ENCODE peak calls at places on chromosomes 3 and 15, in five cellular contexts. One of them, this sample, is unnamed. For H3K36me3, the result is how much of the 10 kb centered on the place peaks cover.

GRCh38 chr3:135103913-135104312 is 308.9 kb downstream of the EPHB1 start:
- DNase-seq in K562: no peak
- DNase-seq in HCT116: no peak
- DNase-seq in HepG2: no peak
- DNase-seq in SK-N-SH: peak
- DNase-seq in this sample: no peak

GRCh38 chr3:9347887-9348286 is 15.0 kb upstream of the THUMPD3 start:
- DNase-seq in K562: no peak
- DNase-seq in HCT116: no peak
- DNase-seq in HepG2: no peak
- DNase-seq in SK-N-SH: no peak
- DNase-seq in this sample: no peak

GRCh38 chr3:110815008-110815583 is 256.5 kb upstream of the NECTIN3 start:
- DNase-seq in K562: no peak
- DNase-seq in HCT116: peak
- DNase-seq in HepG2: no peak
- DNase-seq in SK-N-SH: peak
- DNase-seq in this sample: no peak

GRCh38 chr3:129005526-129006303 is 4.6 kb downstream of the EFCC1 start:
- DNase-seq in K562: no peak
- DNase-seq in HCT116: no peak
- DNase-seq in HepG2: peak
- DNase-seq in SK-N-SH: no peak
- DNase-seq in this sample: no peak

GRCh38 chr3:61646851-61647525 is 85.6 kb downstream of the PTPRG start:
- DNase-seq in K562: no peak
- DNase-seq in HCT116: no peak
- DNase-seq in HepG2: no peak
- DNase-seq in SK-N-SH: no peak
- DNase-seq in this sample: no peak

GRCh38 chr3:148839805-148840204 is 12.2 kb downstream of the CPB1 start:
- DNase-seq in K562: no peak
- DNase-seq in HCT116: no peak
- DNase-seq in HepG2: no peak
- DNase-seq in SK-N-SH: no peak
- DNase-seq in this sample: no peak

GRCh38 chr3:71693641-71694040 is 31.6 kb downstream of the EIF4E3 start:
- DNase-seq in K562: no peak
- DNase-seq in HCT116: no peak
- DNase-seq in HepG2: no peak
- DNase-seq in SK-N-SH: no peak
- DNase-seq in this sample: no peak

GRCh38 chr3:9947025-9947995 is 4.9 kb downstream of the PRRT3 start:
- DNase-seq in K562: no peak
- DNase-seq in HCT116: peak
- DNase-seq in HepG2: peak
- DNase-seq in SK-N-SH: peak
- DNase-seq in this sample: no peak

GRCh38 chr3:39191103-39191502 is 1.3 kb downstream of the XIRP1 start:
- DNase-seq in K562: no peak
- DNase-seq in HCT116: no peak
- DNase-seq in HepG2: no peak
- DNase-seq in SK-N-SH: no peak
- DNase-seq in this sample: no peak

GRCh38 chr3:194536883-194537637 is 50.3 kb upstream of the ATP13A3 start:
- DNase-seq in K562: no peak
- DNase-seq in HCT116: no peak
- DNase-seq in HepG2: peak
- DNase-seq in SK-N-SH: peak
- DNase-seq in this sample: no peak

GRCh38 chr3:115388166-115388565 is 235.1 kb upstream of the GAP43 start:
- DNase-seq in K562: no peak
- DNase-seq in HCT116: no peak
- DNase-seq in HepG2: no peak
- DNase-seq in SK-N-SH: no peak
- DNase-seq in this sample: no peak

GRCh38 chr3:134677196-134677986 is 26.6 kb upstream of the KY start:
- DNase-seq in K562: peak
- DNase-seq in HCT116: peak
- DNase-seq in HepG2: peak
- DNase-seq in SK-N-SH: peak
- DNase-seq in this sample: peak

GRCh38 chr15:91369823-91370222 is 269.8 kb downstream of the SV2B start:
- DNase-seq in K562: no peak
- DNase-seq in HCT116: no peak
- DNase-seq in HepG2: no peak
- DNase-seq in SK-N-SH: no peak
- DNase-seq in this sample: no peak

GRCh38 chr3:13480340-13481318 is 523 bp downstream of the HDAC11 start:
- DNase-seq in K562: no peak
- DNase-seq in HCT116: no peak
- DNase-seq in HepG2: no peak
- DNase-seq in SK-N-SH: no peak
- DNase-seq in this sample: no peak

GRCh38 chr3:46396129-46396528 is 10.7 kb downstream of the CCR5AS start:
- DNase-seq in K562: no peak
- DNase-seq in HCT116: no peak
- DNase-seq in HepG2: no peak
- DNase-seq in SK-N-SH: no peak
- DNase-seq in this sample: no peak

DNA sequence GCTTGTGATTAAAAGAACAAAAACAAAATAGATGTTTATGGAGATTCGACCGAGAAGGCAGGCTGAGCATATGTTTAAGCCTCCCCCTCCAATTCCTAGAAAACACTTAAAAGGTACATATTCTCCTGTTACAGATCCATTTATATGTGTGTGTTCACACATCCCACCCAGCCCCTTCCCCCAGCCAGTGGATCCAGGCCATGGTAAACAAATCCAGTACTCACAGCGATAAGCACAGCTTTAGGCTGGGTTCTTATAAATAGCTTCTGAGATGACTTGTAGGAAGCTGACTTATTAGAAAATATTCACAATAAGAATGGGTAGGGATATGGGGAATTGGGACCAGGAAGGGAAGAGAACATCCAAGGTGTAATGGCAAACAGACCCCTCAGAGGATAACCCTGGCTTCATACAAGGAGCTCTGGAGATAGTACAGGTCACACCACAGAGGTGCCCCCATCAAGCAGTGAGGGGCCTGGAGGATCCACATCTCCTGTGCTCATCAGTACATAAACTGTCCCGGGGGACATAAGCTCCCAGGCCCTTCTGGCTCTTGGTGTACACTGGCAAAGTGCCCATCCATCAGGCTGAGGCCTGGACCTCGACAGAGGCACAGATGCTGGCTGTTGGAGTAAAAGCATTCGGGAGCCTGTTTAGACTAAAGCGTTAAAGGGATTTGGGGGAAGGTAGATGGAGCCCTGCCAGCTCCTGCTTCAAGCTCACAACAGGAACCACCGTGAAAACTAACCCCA is 70.0 kb upstream of the UBE2E1 start:
- DNase-seq in K562: no peak
- DNase-seq in HCT116: no peak
- DNase-seq in HepG2: no peak
- DNase-seq in SK-N-SH: peak
- DNase-seq in this sample: no peak
- TF ChIP-seq YY1 in K562: no peak
- TF ChIP-seq YY1 in HCT116: no peak
- TF ChIP-seq YY1 in HepG2: no peak
- TF ChIP-seq YY1 in SK-N-SH: no peak
- TF ChIP-seq YY1 in this sample: no peak

GRCh38 chr3:11563159-11563558 is 80.6 kb downstream of the VGLL4 start:
- DNase-seq in K562: no peak
- DNase-seq in HCT116: no peak
- DNase-seq in HepG2: no peak
- DNase-seq in SK-N-SH: no peak
- DNase-seq in this sample: no peak

GRCh38 chr3:11565072-11565471 is 78.6 kb downstream of the VGLL4 start:
- DNase-seq in K562: no peak
- DNase-seq in HCT116: no peak
- DNase-seq in HepG2: no peak
- DNase-seq in SK-N-SH: no peak
- DNase-seq in this sample: no peak

GRCh38 chr3:11564577-11565001 is 79.1 kb downstream of the VGLL4 start:
- DNase-seq in K562: no peak
- DNase-seq in HCT116: no peak
- DNase-seq in HepG2: no peak
- DNase-seq in SK-N-SH: no peak
- DNase-seq in this sample: no peak

GRCh38 chr3:11562277-11562881 is 81.3 kb downstream of the VGLL4 start:
- DNase-seq in K562: no peak
- DNase-seq in HCT116: no peak
- DNase-seq in HepG2: no peak
- DNase-seq in SK-N-SH: no peak
- DNase-seq in this sample: no peak

DNA sequence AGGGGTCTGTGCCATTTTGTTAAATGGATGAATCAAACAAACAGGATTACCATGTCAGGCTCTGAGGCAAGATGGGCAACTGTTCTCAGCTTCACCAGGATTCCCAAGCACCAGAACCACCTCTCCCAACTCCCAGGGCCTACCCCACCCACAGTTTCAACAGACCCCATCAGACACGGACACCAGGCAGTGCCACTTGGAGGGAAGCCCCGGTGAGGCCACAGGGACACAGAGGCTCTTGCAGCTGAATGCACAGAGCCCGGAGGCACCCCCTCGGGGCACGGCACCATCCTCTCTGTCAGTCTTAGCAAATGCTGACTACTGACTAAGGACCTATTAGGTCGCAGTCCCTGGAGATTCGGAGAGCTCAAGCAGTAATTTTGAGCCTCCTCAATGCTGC is 80.0 kb downstream of the VGLL4 start:
- DNase-seq in K562: no peak
- DNase-seq in HCT116: no peak
- DNase-seq in HepG2: no peak
- DNase-seq in SK-N-SH: no peak
- DNase-seq in this sample: no peak
- H3K36me3 ChIP-seq in K562: under half
- H3K36me3 ChIP-seq in HCT116: under half
- H3K36me3 ChIP-seq in HepG2: under half
- H3K36me3 ChIP-seq in SK-N-SH: under half
- H3K36me3 ChIP-seq in this sample: half or more

GRCh38 chr3:140053011-140053702 is 118.2 kb downstream of the CLSTN2 start:
- DNase-seq in K562: no peak
- DNase-seq in HCT116: no peak
- DNase-seq in HepG2: no peak
- DNase-seq in SK-N-SH: peak
- DNase-seq in this sample: no peak

GRCh38 chr3:140050977-140051957 is 116.3 kb downstream of the CLSTN2 start:
- DNase-seq in K562: peak
- DNase-seq in HCT116: peak
- DNase-seq in HepG2: peak
- DNase-seq in SK-N-SH: peak
- DNase-seq in this sample: no peak

GRCh38 chr3:140053794-140054193 is 118.8 kb downstream of the CLSTN2 start:
- DNase-seq in K562: no peak
- DNase-seq in HCT116: no peak
- DNase-seq in HepG2: no peak
- DNase-seq in SK-N-SH: no peak
- DNase-seq in this sample: no peak

GRCh38 chr3:140055032-140055791 is 120.2 kb downstream of the CLSTN2 start:
- DNase-seq in K562: no peak
- DNase-seq in HCT116: no peak
- DNase-seq in HepG2: no peak
- DNase-seq in SK-N-SH: no peak
- DNase-seq in this sample: no peak

GRCh38 chr3:140050396-140050795 is 115.4 kb downstream of the CLSTN2 start:
- DNase-seq in K562: no peak
- DNase-seq in HCT116: no peak
- DNase-seq in HepG2: no peak
- DNase-seq in SK-N-SH: no peak
- DNase-seq in this sample: no peak
- TF ChIP-seq YY1 in K562: no peak
- TF ChIP-seq YY1 in HCT116: no peak
- TF ChIP-seq YY1 in HepG2: no peak
- TF ChIP-seq YY1 in SK-N-SH: no peak
- TF ChIP-seq YY1 in this sample: no peak

GRCh38 chr15:77475898-77476297 is 55.2 kb downstream of the HMG20A start:
- DNase-seq in K562: no peak
- DNase-seq in HCT116: no peak
- DNase-seq in HepG2: no peak
- DNase-seq in SK-N-SH: no peak
- DNase-seq in this sample: no peak
- H3K36me3 ChIP-seq in K562: half or more
- H3K36me3 ChIP-seq in HCT116: under half
- H3K36me3 ChIP-seq in HepG2: under half
- H3K36me3 ChIP-seq in SK-N-SH: half or more
- H3K36me3 ChIP-seq in this sample: half or more

GRCh38 chr3:14925729-14926591 is 21.4 kb upstream of the NR2C2 start:
- DNase-seq in K562: peak
- DNase-seq in HCT116: peak
- DNase-seq in HepG2: peak
- DNase-seq in SK-N-SH: peak
- DNase-seq in this sample: peak
- TF ChIP-seq YY1 in K562: no peak
- TF ChIP-seq YY1 in HCT116: no peak
- TF ChIP-seq YY1 in HepG2: no peak
- TF ChIP-seq YY1 in SK-N-SH: no peak
- TF ChIP-seq YY1 in this sample: no peak

This sample was measured in NT2/D1.